ENCODE peak calls at places on chromosomes 4 and X, in five cellular contexts. One of them, this sample, is unnamed.

GRCh38 chrX:144790148-144790547 is 457.2 kb upstream of the SPANXN1 start:
- DNase-seq in neuronal stem cell: no peak
- DNase-seq in IMR-90: no peak
- DNase-seq in mesenchymal stem cell: no peak
- DNase-seq in H1: no peak
- DNase-seq in this sample: no peak

GRCh38 chrX:119062750-119063374 is 9.9 kb upstream of the CT47C1 start:
- DNase-seq in neuronal stem cell: peak
- DNase-seq in mesenchymal stem cell: no peak
- DNase-seq in IMR-90: peak
- DNase-seq in H1: no peak
- DNase-seq in this sample: no peak

GRCh38 chr4:164438321-164438720 is 315.6 kb upstream of the SMIM31 start:
- DNase-seq in H1: no peak
- DNase-seq in IMR-90: peak
- DNase-seq in mesenchymal stem cell: no peak
- DNase-seq in neuronal stem cell: no peak
- DNase-seq in this sample: peak

GRCh38 chr4:17013382-17014006 is 115.0 kb upstream of the LDB2 start:
- DNase-seq in H1: no peak
- DNase-seq in IMR-90: peak
- DNase-seq in neuronal stem cell: no peak
- DNase-seq in mesenchymal stem cell: no peak
- DNase-seq in this sample: no peak

GRCh38 chr4:8040607-8041006 is 100.9 kb upstream of the AFAP1 start:
- DNase-seq in neuronal stem cell: no peak
- DNase-seq in IMR-90: no peak
- DNase-seq in mesenchymal stem cell: no peak
- DNase-seq in H1: no peak
- DNase-seq in this sample: no peak

GRCh38 chrX:136209016-136209738 is 42.0 kb downstream of the MAP7D3 start:
- DNase-seq in neuronal stem cell: no peak
- DNase-seq in mesenchymal stem cell: peak
- DNase-seq in H1: no peak
- DNase-seq in IMR-90: peak
- DNase-seq in this sample: peak

GRCh38 chr4:98381306-98381705 is 120.1 kb downstream of the RAP1GDS1 start:
- DNase-seq in neuronal stem cell: no peak
- DNase-seq in IMR-90: no peak
- DNase-seq in mesenchymal stem cell: no peak
- DNase-seq in H1: no peak
- DNase-seq in this sample: no peak

GRCh38 chr4:19195696-19196095 is 1056.0 kb upstream of the SLIT2 start:
- DNase-seq in H1: peak
- DNase-seq in neuronal stem cell: peak
- DNase-seq in mesenchymal stem cell: no peak
- DNase-seq in IMR-90: no peak
- DNase-seq in this sample: no peak

GRCh38 chr4:2426069-2426397 is 7.3 kb downstream of the CFAP99 start:
- DNase-seq in neuronal stem cell: no peak
- DNase-seq in IMR-90: no peak
- DNase-seq in H1: no peak
- DNase-seq in mesenchymal stem cell: no peak
- DNase-seq in this sample: no peak

GRCh38 chr4:146945556-146946374 is at the start of gene TTC29:
- DNase-seq in neuronal stem cell: peak
- DNase-seq in IMR-90: peak
- DNase-seq in mesenchymal stem cell: peak
- DNase-seq in H1: peak
- DNase-seq in this sample: peak

GRCh38 chr4:151192556-151193235 is 84.3 kb upstream of the PRSS48 start:
- DNase-seq in IMR-90: peak
- DNase-seq in neuronal stem cell: no peak
- DNase-seq in H1: no peak
- DNase-seq in mesenchymal stem cell: no peak
- DNase-seq in this sample: no peak

GRCh38 chrX:386768-387575 is at the start of gene PPP2R3B:
- DNase-seq in H1: peak
- DNase-seq in neuronal stem cell: peak
- DNase-seq in mesenchymal stem cell: peak
- DNase-seq in IMR-90: peak
- DNase-seq in this sample: peak

GRCh38 chrX:131199086-131199485 is 90.0 kb downstream of the IGSF1 start:
- DNase-seq in mesenchymal stem cell: no peak
- DNase-seq in H1: no peak
- DNase-seq in neuronal stem cell: no peak
- DNase-seq in IMR-90: no peak
- DNase-seq in this sample: no peak

GRCh38 chrX:48894891-48895290 is 2.7 kb downstream of the TIMM17B start:
- DNase-seq in H1: no peak
- DNase-seq in mesenchymal stem cell: no peak
- DNase-seq in neuronal stem cell: no peak
- DNase-seq in IMR-90: no peak
- DNase-seq in this sample: no peak

GRCh38 chr4:6987566-6987920 is 55.6 kb upstream of the TADA2B start:
- DNase-seq in neuronal stem cell: no peak
- DNase-seq in mesenchymal stem cell: peak
- DNase-seq in IMR-90: peak
- DNase-seq in H1: no peak
- DNase-seq in this sample: peak

GRCh38 chrX:397575-397974 is 10.9 kb upstream of the PPP2R3B start:
- DNase-seq in neuronal stem cell: peak
- DNase-seq in mesenchymal stem cell: peak
- DNase-seq in IMR-90: peak
- DNase-seq in H1: peak
- DNase-seq in this sample: peak

GRCh38 chr4:7027284-7027683 is 15.9 kb upstream of the TADA2B start:
- DNase-seq in H1: no peak
- DNase-seq in neuronal stem cell: no peak
- DNase-seq in mesenchymal stem cell: no peak
- DNase-seq in IMR-90: no peak
- DNase-seq in this sample: no peak

GRCh38 chrX:72568406-72569092 is 4.1 kb downstream of the HDAC8 start:
- DNase-seq in H1: no peak
- DNase-seq in mesenchymal stem cell: no peak
- DNase-seq in neuronal stem cell: no peak
- DNase-seq in IMR-90: peak
- DNase-seq in this sample: no peak

GRCh38 chr4:36841583-36842326 is 402.8 kb upstream of the NWD2 start:
- DNase-seq in neuronal stem cell: no peak
- DNase-seq in H1: no peak
- DNase-seq in mesenchymal stem cell: no peak
- DNase-seq in IMR-90: no peak
- DNase-seq in this sample: no peak

GRCh38 chrX:35339796-35340195 is 397.2 kb downstream of the FAM47B start:
- DNase-seq in neuronal stem cell: no peak
- DNase-seq in mesenchymal stem cell: peak
- DNase-seq in IMR-90: no peak
- DNase-seq in H1: no peak
- DNase-seq in this sample: no peak

GRCh38 chrX:119690921-119691716 is 1.8 kb downstream of the SEPTIN6 start:
- DNase-seq in mesenchymal stem cell: peak
- DNase-seq in IMR-90: peak
- DNase-seq in H1: no peak
- DNase-seq in neuronal stem cell: no peak
- DNase-seq in this sample: peak

GRCh38 chr4:93730760-93731159 is 97.8 kb upstream of the ATOH1 start:
- DNase-seq in neuronal stem cell: no peak
- DNase-seq in H1: peak
- DNase-seq in IMR-90: no peak
- DNase-seq in mesenchymal stem cell: no peak
- DNase-seq in this sample: no peak

GRCh38 chrX:40282901-40283674 is 185.3 kb upstream of the BCOR start:
- DNase-seq in H1: no peak
- DNase-seq in mesenchymal stem cell: no peak
- DNase-seq in IMR-90: peak
- DNase-seq in neuronal stem cell: no peak
- DNase-seq in this sample: no peak

GRCh38 chr4:2333916-2334644 is 72.2 kb upstream of the MXD4 start:
- DNase-seq in neuronal stem cell: no peak
- DNase-seq in mesenchymal stem cell: no peak
- DNase-seq in IMR-90: no peak
- DNase-seq in H1: no peak
- DNase-seq in this sample: no peak

GRCh38 chr4:185566972-185567749 is 31.9 kb upstream of the PDLIM3 start:
- DNase-seq in H1: no peak
- DNase-seq in mesenchymal stem cell: peak
- DNase-seq in neuronal stem cell: no peak
- DNase-seq in IMR-90: peak
- DNase-seq in this sample: peak

GRCh38 chrX:151825927-151826471 is 86.7 kb upstream of the MAGEA4 start:
- DNase-seq in mesenchymal stem cell: peak
- DNase-seq in H1: no peak
- DNase-seq in neuronal stem cell: no peak
- DNase-seq in IMR-90: peak
- DNase-seq in this sample: peak

GRCh38 chrX:107730991-107731766 is 44.4 kb downstream of the TSC22D3 start:
- DNase-seq in neuronal stem cell: no peak
- DNase-seq in H1: no peak
- DNase-seq in IMR-90: peak
- DNase-seq in mesenchymal stem cell: peak
- DNase-seq in this sample: no peak

GRCh38 chrX:23374291-23374690 is 39.6 kb downstream of the PTCHD1 start:
- DNase-seq in IMR-90: no peak
- DNase-seq in mesenchymal stem cell: no peak
- DNase-seq in neuronal stem cell: no peak
- DNase-seq in H1: no peak
- DNase-seq in this sample: no peak

GRCh38 chrX:16836371-16836770 is 33.8 kb downstream of the RBBP7 start:
- DNase-seq in neuronal stem cell: no peak
- DNase-seq in H1: peak
- DNase-seq in IMR-90: peak
- DNase-seq in mesenchymal stem cell: peak
- DNase-seq in this sample: peak

GRCh38 chr4:36716874-36717273 is 435.5 kb downstream of the DTHD1 start:
- DNase-seq in neuronal stem cell: no peak
- DNase-seq in IMR-90: no peak
- DNase-seq in H1: no peak
- DNase-seq in mesenchymal stem cell: no peak
- DNase-seq in this sample: peak

GRCh38 chr4:105683038-105683437 is 25.5 kb downstream of the INTS12 start:
- DNase-seq in mesenchymal stem cell: no peak
- DNase-seq in neuronal stem cell: no peak
- DNase-seq in IMR-90: no peak
- DNase-seq in H1: no peak
- DNase-seq in this sample: peak

GRCh38 chrX:124266325-124267087 is 66.0 kb upstream of the TEX13D start:
- DNase-seq in mesenchymal stem cell: no peak
- DNase-seq in neuronal stem cell: no peak
- DNase-seq in H1: no peak
- DNase-seq in IMR-90: no peak
- DNase-seq in this sample: no peak

GRCh38 chr4:139794158-139794954 is 128.7 kb downstream of the MGST2 start:
- DNase-seq in IMR-90: peak
- DNase-seq in H1: no peak
- DNase-seq in mesenchymal stem cell: no peak
- DNase-seq in neuronal stem cell: no peak
- DNase-seq in this sample: no peak

GRCh38 chr4:155999743-156000142 is 46.1 kb upstream of the CTSO start:
- DNase-seq in H1: peak
- DNase-seq in IMR-90: no peak
- DNase-seq in mesenchymal stem cell: peak
- DNase-seq in neuronal stem cell: peak
- DNase-seq in this sample: no peak

GRCh38 chr4:143381171-143382118 is 44.8 kb downstream of the GAB1 start:
- DNase-seq in IMR-90: peak
- DNase-seq in H1: no peak
- DNase-seq in mesenchymal stem cell: peak
- DNase-seq in neuronal stem cell: no peak
- DNase-seq in this sample: no peak
- H3K14ac ChIP-seq in IMR-90: peak
- H3K14ac ChIP-seq in H1: no peak
- H3K14ac ChIP-seq in mesenchymal stem cell: no peak
- H3K14ac ChIP-seq in neuronal stem cell: no peak
- H3K14ac ChIP-seq in this sample: no peak

DNA sequence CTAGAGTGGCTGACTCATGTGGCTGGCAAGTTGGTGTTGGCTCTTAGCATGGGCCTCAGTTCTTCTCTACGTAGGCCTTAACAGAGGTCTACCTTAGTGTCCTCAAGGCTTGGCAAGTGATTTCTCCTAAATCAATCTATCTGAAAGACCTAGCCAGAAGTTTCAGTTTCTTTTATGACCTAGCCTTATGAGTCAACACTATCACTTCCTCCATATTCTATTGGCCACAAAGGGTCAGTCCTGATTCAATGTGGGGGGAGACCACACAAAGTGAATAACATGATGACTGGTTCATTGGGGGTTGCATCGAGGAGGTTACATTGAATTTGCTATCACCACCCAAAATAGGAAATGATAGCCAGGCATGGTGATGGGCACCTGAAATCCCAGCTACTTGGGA is 5.8 kb upstream of the NRK start:
- DNase-seq in mesenchymal stem cell: no peak
- DNase-seq in neuronal stem cell: no peak
- DNase-seq in H1: no peak
- DNase-seq in IMR-90: no peak
- DNase-seq in this sample: no peak
- H4K8ac ChIP-seq in mesenchymal stem cell: no peak
- H4K8ac ChIP-seq in neuronal stem cell: no peak
- H4K8ac ChIP-seq in H1: no peak
- H4K8ac ChIP-seq in IMR-90: no peak
- H4K8ac ChIP-seq in this sample: no peak

DNA sequence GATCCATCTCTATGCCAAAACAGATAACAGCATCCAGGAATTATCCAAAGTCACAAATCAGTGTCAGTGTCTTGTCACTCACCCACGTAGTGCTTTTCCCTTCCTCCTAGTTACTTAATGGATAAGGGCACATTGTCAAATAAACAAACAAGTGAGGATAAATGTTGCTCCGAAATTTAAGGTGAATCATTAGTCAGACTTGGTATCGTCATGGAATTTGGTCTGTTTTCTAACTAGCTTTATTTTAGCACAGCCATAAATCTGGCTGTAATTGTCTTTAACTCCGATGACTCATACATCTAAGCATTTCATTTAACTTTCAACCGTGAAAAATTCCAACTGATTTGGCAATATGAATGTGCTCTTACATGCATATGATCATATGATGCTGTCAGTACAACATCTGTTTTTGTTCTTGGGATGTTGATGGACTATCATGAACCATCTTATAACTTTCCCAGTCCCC is 83.3 kb downstream of the SNCA start:
- DNase-seq in IMR-90: peak
- DNase-seq in mesenchymal stem cell: peak
- DNase-seq in neuronal stem cell: no peak
- DNase-seq in H1: no peak
- DNase-seq in this sample: peak
- H3K4me3 ChIP-seq in IMR-90: no peak
- H3K4me3 ChIP-seq in mesenchymal stem cell: peak
- H3K4me3 ChIP-seq in neuronal stem cell: no peak
- H3K4me3 ChIP-seq in H1: no peak
- H3K4me3 ChIP-seq in this sample: no peak

GRCh38 chrX:1657367-1658082 is 42.7 kb downstream of the ASMT start:
- DNase-seq in IMR-90: no peak
- DNase-seq in neuronal stem cell: no peak
- DNase-seq in mesenchymal stem cell: no peak
- DNase-seq in H1: no peak
- DNase-seq in this sample: no peak
- H3K14ac ChIP-seq in IMR-90: no peak
- H3K14ac ChIP-seq in neuronal stem cell: no peak
- H3K14ac ChIP-seq in mesenchymal stem cell: no peak
- H3K14ac ChIP-seq in H1: no peak
- H3K14ac ChIP-seq in this sample: no peak

GRCh38 chr4:150156543-150156942 is 78.3 kb downstream of the DCLK2 start:
- DNase-seq in IMR-90: no peak
- DNase-seq in neuronal stem cell: no peak
- DNase-seq in mesenchymal stem cell: no peak
- DNase-seq in H1: no peak
- DNase-seq in this sample: no peak
- H4K8ac ChIP-seq in IMR-90: no peak
- H4K8ac ChIP-seq in neuronal stem cell: no peak
- H4K8ac ChIP-seq in mesenchymal stem cell: no peak
- H4K8ac ChIP-seq in H1: no peak
- H4K8ac ChIP-seq in this sample: no peak

This sample was measured in trophoblast cell.